ENCODE peak calls at places on chromosomes 11 and 22, in five cellular contexts. Y, P, X, Q and U are unnamed samples.
A peak's percentile ranks its signal among the peaks of the same experiment; 100 is the strongest.

GRCh38 chr11:94449437-94449836 is 44.2 kb downstream of the MRE11 start:
- DNase-seq in Y (peak; percentile 51), P (peak; percentile 67), X (peak; percentile 80), Q (peak; percentile 85), U (peak; percentile 35)

GRCh38 chr11:92224394-92225205 is at the start of gene FAT3:
- DNase-seq in Y (peak; percentile 78), P (peak; percentile 78), X (peak; percentile 56), Q (peak; percentile 33), U (peak; percentile 10)

GRCh38 chr11:1281974-1282365 is 27.5 kb downstream of the TOLLIP start:
- DNase-seq in Y (peak; percentile 19), P (no peak), X (no peak), Q (no peak), U (no peak)

GRCh38 chr11:3865388-3866193 is 10.1 kb downstream of the STIM1 start:
- DNase-seq in Y (peak; percentile 77), P (peak; percentile 80), X (no peak), Q (peak; percentile 54), U (peak; percentile 12)

GRCh38 chr11:78660451-78660850 is 85.8 kb upstream of the NARS2 start:
- DNase-seq in Y (no peak), P (no peak), X (no peak), Q (no peak), U (no peak)

GRCh38 chr11:27234043-27234668 is 128.9 kb downstream of the CCDC34 start:
- DNase-seq in Y (peak; percentile 93), P (peak; percentile 89), X (peak; percentile 82), Q (peak; percentile 70), U (peak; percentile 68)

GRCh38 chr22:49331878-49332277 is 495.8 kb downstream of the BRD1 start:
- DNase-seq in Y (no peak), P (no peak), X (no peak), Q (no peak), U (no peak)

GRCh38 chr11:34537636-34538035 is 24.0 kb upstream of the ELF5 start:
- DNase-seq in Y (no peak), P (no peak), X (no peak), Q (no peak), U (no peak)

GRCh38 chr11:14773755-14774154 is 118.3 kb downstream of the CYP2R1 start:
- DNase-seq in Y (no peak), P (no peak), X (peak; percentile 27), Q (no peak), U (no peak)

GRCh38 chr11:13207665-13208594 is 69.7 kb upstream of the BMAL1 start:
- DNase-seq in Y (peak; percentile 85), P (peak; percentile 76), X (peak; percentile 23), Q (peak; percentile 54), U (peak; percentile 80)

GRCh38 chr22:35839811-35840739 is 122.4 kb downstream of the APOL5 start:
- DNase-seq in Y (peak; percentile 98), P (peak; percentile 99), X (peak; percentile 97), Q (peak; percentile 97), U (peak; percentile 67)

GRCh38 chr22:47276219-47276843 is 513.9 kb downstream of the TBC1D22A start:
- DNase-seq in Y (no peak), P (no peak), X (no peak), Q (no peak), U (no peak)

GRCh38 chr11:101446726-101447125 is 137.1 kb downstream of the TRPC6 start:
- DNase-seq in Y (peak; percentile 56), P (peak; percentile 33), X (no peak), Q (no peak), U (no peak)

GRCh38 chr11:70575396-70576060 is 177.2 kb downstream of the CTTN start:
- DNase-seq in Y (no peak), P (no peak), X (no peak), Q (no peak), U (no peak)

GRCh38 chr22:30414525-30415047 is 11.0 kb upstream of the MTFP1 start:
- DNase-seq in Y (peak; percentile 53), P (no peak), X (no peak), Q (peak; percentile 35), U (no peak)

GRCh38 chr11:44301856-44302231 is 8.1 kb downstream of the ALX4 start:
- DNase-seq in Y (peak; percentile 89), P (peak; percentile 84), X (peak; percentile 74), Q (peak; percentile 38), U (peak; percentile 91)

GRCh38 chr11:27081056-27081455 is 40.4 kb downstream of the BBOX1 start:
- DNase-seq in Y (peak; percentile 20), P (no peak), X (no peak), Q (no peak), U (no peak)

GRCh38 chr11:131522851-131523250 is 152.4 kb downstream of the NTM start:
- DNase-seq in Y (no peak), P (no peak), X (no peak), Q (no peak), U (no peak)

GRCh38 chr22:43911351-43911750 is 12.3 kb upstream of the PNPLA3 start:
- DNase-seq in Y (no peak), P (no peak), X (no peak), Q (no peak), U (no peak)

GRCh38 chr22:25451480-25452114 is 112.9 kb upstream of the GRK3 start:
- DNase-seq in Y (peak; percentile 25), P (no peak), X (no peak), Q (no peak), U (no peak)

GRCh38 chr22:37240941-37241320 is 3.1 kb downstream of the RAC2 start:
- DNase-seq in Y (no peak), P (no peak), X (no peak), Q (no peak), U (no peak)

GRCh38 chr11:118014022-118014421 is 27.8 kb downstream of the IL10RA start:
- DNase-seq in Y (no peak), P (no peak), X (no peak), Q (no peak), U (no peak)

GRCh38 chr11:910044-910588 is 494 bp downstream of the CHID1 start:
- DNase-seq in Y (no peak), P (no peak), X (no peak), Q (no peak), U (no peak)

GRCh38 chr22:41589260-41589600 is 410 bp downstream of the PMM1 start:
- DNase-seq in Y (peak; percentile 34), P (peak; percentile 34), X (no peak), Q (no peak), U (no peak)